ENCODE peak calls at places on chromosome 17, in four cellular contexts. One of them, this sample, is unnamed. For H3K4me1, the result is how much of the 10 kb centered on the place peaks cover.

GRCh38 chr17:17935321-17936271 is 36.6 kb downstream of the TOM1L2 start:
- DNase-seq in HepG2: peak
- DNase-seq in H1: no peak
- DNase-seq in GM12878: no peak
- DNase-seq in this sample: no peak

GRCh38 chr17:45310380-45311324 is 6.2 kb downstream of the MAP3K14 start:
- DNase-seq in HepG2: no peak
- DNase-seq in H1: no peak
- DNase-seq in GM12878: no peak
- DNase-seq in this sample: no peak

GRCh38 chr17:48021964-48022363 is 15.6 kb downstream of the COPZ2 start:
- DNase-seq in HepG2: no peak
- DNase-seq in H1: no peak
- DNase-seq in GM12878: no peak
- DNase-seq in this sample: no peak

GRCh38 chr17:83192161-83192788 is 112.9 kb downstream of the METRNL start:
- DNase-seq in HepG2: no peak
- DNase-seq in H1: peak
- DNase-seq in GM12878: no peak
- DNase-seq in this sample: no peak

GRCh38 chr17:58387834-58388233 is 29.5 kb downstream of the RNF43 start:
- DNase-seq in HepG2: no peak
- DNase-seq in H1: no peak
- DNase-seq in GM12878: no peak
- DNase-seq in this sample: no peak

GRCh38 chr17:82592751-82593589 is 55.3 kb downstream of the WDR45B start:
- DNase-seq in HepG2: peak
- DNase-seq in H1: peak
- DNase-seq in GM12878: peak
- DNase-seq in this sample: peak

GRCh38 chr17:8797621-8798175 is 1.5 kb downstream of the MFSD6L start:
- DNase-seq in HepG2: no peak
- DNase-seq in H1: peak
- DNase-seq in GM12878: no peak
- DNase-seq in this sample: no peak

GRCh38 chr17:18859256-18859655 is 1.3 kb downstream of the PRPSAP2 start:
- DNase-seq in HepG2: peak
- DNase-seq in H1: peak
- DNase-seq in GM12878: no peak
- DNase-seq in this sample: no peak

GRCh38 chr17:16122697-16123434 is 92.5 kb downstream of the NCOR1 start:
- DNase-seq in HepG2: no peak
- DNase-seq in H1: no peak
- DNase-seq in GM12878: no peak
- DNase-seq in this sample: no peak

GRCh38 chr17:47862621-47863440 is 11.9 kb upstream of the SP6 start:
- DNase-seq in HepG2: no peak
- DNase-seq in H1: no peak
- DNase-seq in GM12878: no peak
- DNase-seq in this sample: no peak

GRCh38 chr17:75073618-75074047 is 14.1 kb upstream of the SLC16A5 start:
- DNase-seq in HepG2: no peak
- DNase-seq in H1: no peak
- DNase-seq in GM12878: no peak
- DNase-seq in this sample: no peak

GRCh38 chr17:66412857-66413563 is 110.6 kb downstream of the PRKCA start:
- DNase-seq in HepG2: no peak
- DNase-seq in H1: no peak
- DNase-seq in GM12878: no peak
- DNase-seq in this sample: no peak

GRCh38 chr17:59353936-59354755 is 22.7 kb downstream of the YPEL2 start:
- DNase-seq in HepG2: no peak
- DNase-seq in H1: no peak
- DNase-seq in GM12878: no peak
- DNase-seq in this sample: no peak

GRCh38 chr17:7711356-7711755 is 6.2 kb upstream of the DNAH2 start:
- DNase-seq in HepG2: no peak
- DNase-seq in H1: peak
- DNase-seq in GM12878: no peak
- DNase-seq in this sample: no peak

GRCh38 chr17:47686276-47686635 is 7.7 kb upstream of the TBKBP1 start:
- DNase-seq in HepG2: no peak
- DNase-seq in H1: no peak
- DNase-seq in GM12878: no peak
- DNase-seq in this sample: no peak

GRCh38 chr17:80453980-80454556 is 22.3 kb downstream of the NPTX1 start:
- DNase-seq in HepG2: peak
- DNase-seq in H1: no peak
- DNase-seq in GM12878: no peak
- DNase-seq in this sample: no peak
- TF ChIP-seq SUZ12 in HepG2: no peak
- TF ChIP-seq SUZ12 in H1: no peak
- TF ChIP-seq SUZ12 in GM12878: no peak
- TF ChIP-seq SUZ12 in this sample: no peak

DNA sequence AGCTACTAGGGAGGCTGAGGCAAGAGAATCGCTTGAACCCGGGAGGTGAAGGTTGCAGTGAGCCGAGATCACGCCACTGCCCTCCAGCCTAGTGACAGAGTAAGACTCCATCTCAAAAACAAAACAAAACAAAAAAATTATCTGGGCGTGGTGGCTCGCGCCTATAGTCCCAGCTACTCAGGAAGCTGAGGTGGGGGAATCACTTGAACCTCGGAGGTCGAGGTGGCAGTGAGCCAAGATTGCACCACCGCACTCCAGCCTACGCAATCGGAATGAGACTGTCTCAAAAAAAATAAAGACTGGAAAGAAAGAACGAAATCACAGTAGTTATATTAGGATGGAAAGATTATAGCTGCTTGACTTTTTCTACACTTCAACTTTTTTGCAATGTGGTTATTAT is 18.9 kb downstream of the COG1 start:
- DNase-seq in HepG2: no peak
- DNase-seq in H1: no peak
- DNase-seq in GM12878: no peak
- DNase-seq in this sample: no peak
- H3K4me1 ChIP-seq in HepG2: under half
- H3K4me1 ChIP-seq in H1: under half
- H3K4me1 ChIP-seq in GM12878: under half
- H3K4me1 ChIP-seq in this sample: under half

DNA sequence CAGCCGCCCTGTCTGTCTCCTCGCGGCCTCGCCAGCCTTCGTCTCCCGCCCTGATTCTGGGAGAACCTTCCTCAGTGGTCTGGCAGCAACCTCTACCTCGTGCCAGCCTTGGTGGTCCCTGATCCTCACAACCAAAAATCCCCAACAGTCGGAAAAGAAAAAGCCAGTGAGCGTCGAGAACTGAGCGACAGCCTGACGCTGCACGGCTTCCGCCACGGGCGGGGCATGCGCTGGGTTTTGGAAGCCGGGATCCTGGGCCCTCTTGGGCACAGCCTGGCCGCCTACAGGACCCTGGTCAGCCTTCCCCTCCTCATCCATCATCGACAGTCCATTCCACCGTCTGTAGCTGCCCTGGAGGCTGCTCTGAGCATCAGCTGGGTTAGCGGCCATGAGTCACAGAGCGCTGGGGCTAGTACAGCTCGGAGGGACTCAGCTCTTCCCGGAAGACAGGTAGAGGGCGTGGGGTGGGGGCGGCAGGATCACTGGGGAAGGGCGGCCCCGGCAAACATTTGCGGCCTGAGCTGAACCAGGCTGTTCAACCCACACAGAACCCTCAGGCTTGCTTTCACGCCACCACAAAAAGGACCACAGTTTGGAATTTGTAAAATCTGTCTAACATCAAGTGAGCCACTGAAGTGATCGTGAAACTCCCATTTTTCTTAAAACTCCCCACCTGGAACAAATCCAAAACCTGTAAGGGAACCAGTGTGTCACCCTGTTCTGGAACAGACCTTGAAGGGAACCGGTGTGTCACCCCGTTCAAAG is 55.4 kb upstream of the DOC2B start:
- DNase-seq in HepG2: no peak
- DNase-seq in H1: peak
- DNase-seq in GM12878: no peak
- DNase-seq in this sample: no peak
- TF ChIP-seq SUZ12 in HepG2: no peak
- TF ChIP-seq SUZ12 in H1: no peak
- TF ChIP-seq SUZ12 in GM12878: no peak
- TF ChIP-seq SUZ12 in this sample: no peak

GRCh38 chr17:64081802-64082799 is 47.8 kb downstream of the ERN1 start:
- DNase-seq in HepG2: peak
- DNase-seq in H1: no peak
- DNase-seq in GM12878: peak
- DNase-seq in this sample: no peak
- H3K4me1 ChIP-seq in HepG2: half or more
- H3K4me1 ChIP-seq in H1: under half
- H3K4me1 ChIP-seq in GM12878: under half
- H3K4me1 ChIP-seq in this sample: under half